ENCODE peak calls at places on chromosome 1, in five cellular contexts. One of them, this sample, is unnamed.

GRCh38 chr1:232211149-232211548 is 418.8 kb downstream of the SIPA1L2 start:
- DNase-seq in LoVo: no peak
- DNase-seq in OCI-LY7: peak; percentile 31
- DNase-seq in ureter: no peak
- DNase-seq in adrenal gland: no peak
- DNase-seq in this sample: no peak

GRCh38 chr1:85824066-85824835 is 116.0 kb upstream of the ZNHIT6 start:
- DNase-seq in LoVo: no peak
- DNase-seq in OCI-LY7: no peak
- DNase-seq in ureter: no peak
- DNase-seq in adrenal gland: no peak
- DNase-seq in this sample: no peak

GRCh38 chr1:92317836-92318493 is 19.1 kb downstream of the RPAP2 start:
- DNase-seq in LoVo: no peak
- DNase-seq in OCI-LY7: no peak
- DNase-seq in ureter: no peak
- DNase-seq in adrenal gland: no peak
- DNase-seq in this sample: no peak

GRCh38 chr1:198107041-198107440 is 49.8 kb upstream of the NEK7 start:
- DNase-seq in LoVo: no peak
- DNase-seq in OCI-LY7: no peak
- DNase-seq in ureter: no peak
- DNase-seq in adrenal gland: peak; percentile 25
- DNase-seq in this sample: no peak

GRCh38 chr1:111754964-111755320 is 759 bp upstream of the DDX20 start:
- DNase-seq in LoVo: no peak
- DNase-seq in OCI-LY7: peak; percentile 78
- DNase-seq in ureter: no peak
- DNase-seq in adrenal gland: no peak
- DNase-seq in this sample: no peak

GRCh38 chr1:84146375-84147032 is 2.4 kb downstream of the PRKACB start:
- DNase-seq in LoVo: peak; percentile 55
- DNase-seq in OCI-LY7: no peak
- DNase-seq in ureter: no peak
- DNase-seq in adrenal gland: no peak
- DNase-seq in this sample: no peak

GRCh38 chr1:54245501-54245900 is 45.5 kb downstream of the MRPL37 start:
- DNase-seq in LoVo: no peak
- DNase-seq in OCI-LY7: no peak
- DNase-seq in ureter: no peak
- DNase-seq in adrenal gland: peak; percentile 49
- DNase-seq in this sample: no peak

GRCh38 chr1:190904091-190904695 is 426.5 kb upstream of the BRINP3 start:
- DNase-seq in LoVo: no peak
- DNase-seq in OCI-LY7: no peak
- DNase-seq in ureter: no peak
- DNase-seq in adrenal gland: no peak
- DNase-seq in this sample: no peak

GRCh38 chr1:44302557-44302956 is 52.5 kb downstream of the ERI3 start:
- DNase-seq in LoVo: no peak
- DNase-seq in OCI-LY7: no peak
- DNase-seq in ureter: no peak
- DNase-seq in adrenal gland: no peak
- DNase-seq in this sample: no peak

GRCh38 chr1:54875000-54875399 is 12.0 kb downstream of the DHCR24 start:
- DNase-seq in LoVo: no peak
- DNase-seq in OCI-LY7: no peak
- DNase-seq in ureter: no peak
- DNase-seq in adrenal gland: no peak
- DNase-seq in this sample: no peak

GRCh38 chr1:117059678-117060440 is at the start of gene TTF2:
- DNase-seq in LoVo: peak; percentile 98
- DNase-seq in OCI-LY7: peak; percentile 99
- DNase-seq in ureter: peak; percentile 97
- DNase-seq in adrenal gland: peak; percentile 97
- DNase-seq in this sample: peak; percentile 99

GRCh38 chr1:225454733-225455132 is 26.9 kb upstream of the LBR start:
- DNase-seq in LoVo: peak; percentile 66
- DNase-seq in OCI-LY7: no peak
- DNase-seq in ureter: no peak
- DNase-seq in adrenal gland: peak; percentile 63
- DNase-seq in this sample: no peak

GRCh38 chr1:235838021-235838420 is 28.7 kb downstream of the LYST start:
- DNase-seq in LoVo: no peak
- DNase-seq in OCI-LY7: no peak
- DNase-seq in ureter: no peak
- DNase-seq in adrenal gland: no peak
- DNase-seq in this sample: no peak

GRCh38 chr1:186519981-186520380 is 59.1 kb upstream of the PDC start:
- DNase-seq in LoVo: no peak
- DNase-seq in OCI-LY7: no peak
- DNase-seq in ureter: no peak
- DNase-seq in adrenal gland: no peak
- DNase-seq in this sample: no peak

GRCh38 chr1:247491328-247491727 is 33.4 kb upstream of the OR2B11 start:
- DNase-seq in LoVo: no peak
- DNase-seq in OCI-LY7: no peak
- DNase-seq in ureter: no peak
- DNase-seq in adrenal gland: no peak
- DNase-seq in this sample: no peak

GRCh38 chr1:239810071-239810481 is 281.6 kb upstream of the FMN2 start:
- DNase-seq in LoVo: no peak
- DNase-seq in OCI-LY7: no peak
- DNase-seq in ureter: no peak
- DNase-seq in adrenal gland: no peak
- DNase-seq in this sample: no peak

GRCh38 chr1:210394281-210394798 is 65.6 kb downstream of the HHAT start:
- DNase-seq in LoVo: no peak
- DNase-seq in OCI-LY7: no peak
- DNase-seq in ureter: no peak
- DNase-seq in adrenal gland: no peak
- DNase-seq in this sample: no peak

GRCh38 chr1:70840260-70840953 is 207.2 kb downstream of the PTGER3 start:
- DNase-seq in LoVo: no peak
- DNase-seq in OCI-LY7: no peak
- DNase-seq in ureter: no peak
- DNase-seq in adrenal gland: no peak
- DNase-seq in this sample: peak; percentile 87

GRCh38 chr1:181062800-181063428 is 25.6 kb upstream of the IER5 start:
- DNase-seq in LoVo: no peak
- DNase-seq in OCI-LY7: no peak
- DNase-seq in ureter: no peak
- DNase-seq in adrenal gland: no peak
- DNase-seq in this sample: no peak

GRCh38 chr1:10250663-10251062 is 40.3 kb downstream of the KIF1B start:
- DNase-seq in LoVo: no peak
- DNase-seq in OCI-LY7: no peak
- DNase-seq in ureter: no peak
- DNase-seq in adrenal gland: no peak
- DNase-seq in this sample: no peak

GRCh38 chr1:165248969-165249571 is 107.4 kb downstream of the LMX1A start:
- DNase-seq in LoVo: no peak
- DNase-seq in OCI-LY7: no peak
- DNase-seq in ureter: no peak
- DNase-seq in adrenal gland: no peak
- DNase-seq in this sample: no peak

GRCh38 chr1:195075973-195076372 is 1532.3 kb downstream of the KCNT2 start:
- DNase-seq in LoVo: no peak
- DNase-seq in OCI-LY7: no peak
- DNase-seq in ureter: no peak
- DNase-seq in adrenal gland: no peak
- DNase-seq in this sample: no peak

GRCh38 chr1:219279017-219279770 is 105.5 kb downstream of the LYPLAL1 start:
- DNase-seq in LoVo: no peak
- DNase-seq in OCI-LY7: no peak
- DNase-seq in ureter: no peak
- DNase-seq in adrenal gland: no peak
- DNase-seq in this sample: peak; percentile 99

GRCh38 chr1:225694151-225694603 is 41.3 kb upstream of the ENAH start:
- DNase-seq in LoVo: peak; percentile 11
- DNase-seq in OCI-LY7: no peak
- DNase-seq in ureter: peak; percentile 57
- DNase-seq in adrenal gland: peak; percentile 79
- DNase-seq in this sample: peak; percentile 99

GRCh38 chr1:209989525-209989924 is 51.5 kb downstream of the SYT14 start:
- DNase-seq in LoVo: peak; percentile 50
- DNase-seq in OCI-LY7: peak; percentile 3
- DNase-seq in ureter: no peak
- DNase-seq in adrenal gland: no peak
- DNase-seq in this sample: peak; percentile 1

GRCh38 chr1:211735208-211736170 is 60.1 kb upstream of the NEK2 start:
- DNase-seq in LoVo: peak; percentile 90
- DNase-seq in OCI-LY7: no peak
- DNase-seq in ureter: no peak
- DNase-seq in adrenal gland: peak; percentile 89
- DNase-seq in this sample: no peak

GRCh38 chr1:179229214-179230140 is at the start of gene ABL2:
- DNase-seq in LoVo: peak; percentile 41
- DNase-seq in OCI-LY7: peak; percentile 65
- DNase-seq in ureter: peak; percentile 47
- DNase-seq in adrenal gland: peak; percentile 29
- DNase-seq in this sample: peak; percentile 15

GRCh38 chr1:224919508-224919907 is 10.0 kb upstream of the DNAH14 start:
- DNase-seq in LoVo: no peak
- DNase-seq in OCI-LY7: no peak
- DNase-seq in ureter: no peak
- DNase-seq in adrenal gland: no peak
- DNase-seq in this sample: no peak

GRCh38 chr1:157163273-157164127 is 25.3 kb upstream of the ETV3 start:
- DNase-seq in LoVo: peak; percentile 72
- DNase-seq in OCI-LY7: peak; percentile 64
- DNase-seq in ureter: peak; percentile 73
- DNase-seq in adrenal gland: peak; percentile 63
- DNase-seq in this sample: peak; percentile 28

GRCh38 chr1:159091547-159092397 is 15.2 kb upstream of the AIM2 start:
- DNase-seq in LoVo: no peak
- DNase-seq in OCI-LY7: no peak
- DNase-seq in ureter: no peak
- DNase-seq in adrenal gland: no peak
- DNase-seq in this sample: no peak

GRCh38 chr1:80059940-80060339 is 1053.4 kb upstream of the ADGRL4 start:
- DNase-seq in LoVo: no peak
- DNase-seq in OCI-LY7: no peak
- DNase-seq in ureter: no peak
- DNase-seq in adrenal gland: no peak
- DNase-seq in this sample: no peak

GRCh38 chr1:160108888-160109662 is 6.5 kb upstream of the ATP1A2 start:
- DNase-seq in LoVo: no peak
- DNase-seq in OCI-LY7: peak; percentile 81
- DNase-seq in ureter: no peak
- DNase-seq in adrenal gland: peak; percentile 46
- DNase-seq in this sample: no peak

GRCh38 chr1:167219646-167220536 is 795 bp upstream of the POU2F1 start:
- DNase-seq in LoVo: peak; percentile 88
- DNase-seq in OCI-LY7: peak; percentile 96
- DNase-seq in ureter: peak; percentile 84
- DNase-seq in adrenal gland: peak; percentile 83
- DNase-seq in this sample: peak; percentile 74

GRCh38 chr1:206663832-206664652 is 20.7 kb upstream of the MAPKAPK2 start:
- DNase-seq in LoVo: peak; percentile 57
- DNase-seq in OCI-LY7: peak; percentile 81
- DNase-seq in ureter: peak; percentile 67
- DNase-seq in adrenal gland: peak; percentile 47
- DNase-seq in this sample: no peak

GRCh38 chr1:42962641-42963377 is 4.1 kb upstream of the SLC2A1 start:
- DNase-seq in LoVo: no peak
- DNase-seq in OCI-LY7: no peak
- DNase-seq in ureter: peak; percentile 87
- DNase-seq in adrenal gland: no peak
- DNase-seq in this sample: no peak

GRCh38 chr1:22790232-22791008 is 79.8 kb downstream of the EPHB2 start:
- DNase-seq in LoVo: no peak
- DNase-seq in OCI-LY7: no peak
- DNase-seq in ureter: no peak
- DNase-seq in adrenal gland: no peak
- DNase-seq in this sample: no peak

GRCh38 chr1:110341146-110341871 is 2.1 kb downstream of the RBM15 start:
- DNase-seq in LoVo: no peak
- DNase-seq in OCI-LY7: no peak
- DNase-seq in ureter: no peak
- DNase-seq in adrenal gland: peak; percentile 19
- DNase-seq in this sample: no peak

GRCh38 chr1:75233302-75233929 is 99.2 kb downstream of the LHX8 start:
- DNase-seq in LoVo: peak; percentile 40
- DNase-seq in OCI-LY7: peak; percentile 37
- DNase-seq in ureter: no peak
- DNase-seq in adrenal gland: no peak
- DNase-seq in this sample: peak; percentile 3

This sample was measured in LNCaP clone FGC.